ENCODE peak calls at places on chromosomes 2 and 18, in four cellular contexts. One of them, this sample, is unnamed.

GRCh38 chr2:218607436-218608115 is at the start of gene PLCD4:
- DNase-seq in K562: no peak
- DNase-seq in WTC11: no peak
- DNase-seq in GM12878: no peak
- DNase-seq in this sample: peak

GRCh38 chr18:3114026-3114425 is 101.1 kb upstream of the LPIN2 start:
- DNase-seq in K562: no peak
- DNase-seq in WTC11: no peak
- DNase-seq in GM12878: no peak
- DNase-seq in this sample: no peak

GRCh38 chr18:44229693-44230108 is 451.0 kb upstream of the SETBP1 start:
- DNase-seq in K562: no peak
- DNase-seq in WTC11: no peak
- DNase-seq in GM12878: no peak
- DNase-seq in this sample: peak

GRCh38 chr2:30675758-30676157 is 131.5 kb downstream of the CAPN13 start:
- DNase-seq in K562: no peak
- DNase-seq in WTC11: no peak
- DNase-seq in GM12878: no peak
- DNase-seq in this sample: no peak

GRCh38 chr2:100270381-100271146 is 51.7 kb downstream of the LONRF2 start:
- DNase-seq in K562: no peak
- DNase-seq in WTC11: no peak
- DNase-seq in GM12878: no peak
- DNase-seq in this sample: no peak

GRCh38 chr18:32301976-32302743 is 112.3 kb downstream of the MEP1B start:
- DNase-seq in K562: no peak
- DNase-seq in WTC11: no peak
- DNase-seq in GM12878: no peak
- DNase-seq in this sample: peak

GRCh38 chr2:68603059-68603458 is 40.3 kb upstream of the PROKR1 start:
- DNase-seq in K562: no peak
- DNase-seq in WTC11: no peak
- DNase-seq in GM12878: no peak
- DNase-seq in this sample: no peak

GRCh38 chr18:48085781-48086487 is 155.5 kb upstream of the SMAD2 start:
- DNase-seq in K562: no peak
- DNase-seq in WTC11: no peak
- DNase-seq in GM12878: no peak
- DNase-seq in this sample: no peak

GRCh38 chr2:15352363-15352762 is 208.8 kb downstream of the NBAS start:
- DNase-seq in K562: no peak
- DNase-seq in WTC11: no peak
- DNase-seq in GM12878: no peak
- DNase-seq in this sample: no peak

GRCh38 chr18:33440011-33440383 is 524 bp downstream of the CCDC178 start:
- DNase-seq in K562: peak
- DNase-seq in WTC11: peak
- DNase-seq in GM12878: no peak
- DNase-seq in this sample: peak

GRCh38 chr2:161204846-161205245 is 44.6 kb downstream of the TANK start:
- DNase-seq in K562: no peak
- DNase-seq in WTC11: no peak
- DNase-seq in GM12878: no peak
- DNase-seq in this sample: no peak

GRCh38 chr18:9671214-9671613 is 36.9 kb upstream of the RAB31 start:
- DNase-seq in K562: no peak
- DNase-seq in WTC11: no peak
- DNase-seq in GM12878: no peak
- DNase-seq in this sample: no peak

GRCh38 chr18:80000877-80001276 is 12.5 kb upstream of the TXNL4A start:
- DNase-seq in K562: no peak
- DNase-seq in WTC11: no peak
- DNase-seq in GM12878: no peak
- DNase-seq in this sample: no peak

GRCh38 chr18:21359746-21360145 is 117.7 kb downstream of the GREB1L start:
- DNase-seq in K562: no peak
- DNase-seq in WTC11: no peak
- DNase-seq in GM12878: no peak
- DNase-seq in this sample: no peak

GRCh38 chr18:33583901-33584300 is 5.9 kb downstream of the ASXL3 start:
- DNase-seq in K562: no peak
- DNase-seq in WTC11: no peak
- DNase-seq in GM12878: no peak
- DNase-seq in this sample: no peak

GRCh38 chr2:159595410-159596046 is 20.8 kb downstream of the BAZ2B start:
- DNase-seq in K562: no peak
- DNase-seq in WTC11: no peak
- DNase-seq in GM12878: no peak
- DNase-seq in this sample: no peak

GRCh38 chr2:67485431-67485830 is 88.3 kb downstream of the ETAA1 start:
- DNase-seq in K562: no peak
- DNase-seq in WTC11: no peak
- DNase-seq in GM12878: no peak
- DNase-seq in this sample: no peak

GRCh38 chr2:68031546-68032160 is 31.2 kb downstream of the C1D start:
- DNase-seq in K562: peak
- DNase-seq in WTC11: no peak
- DNase-seq in GM12878: peak
- DNase-seq in this sample: peak

GRCh38 chr2:101608411-101609317 is 88.8 kb upstream of the MAP4K4 start:
- DNase-seq in K562: no peak
- DNase-seq in WTC11: no peak
- DNase-seq in GM12878: no peak
- DNase-seq in this sample: no peak

GRCh38 chr18:14781671-14782070 is 33.7 kb downstream of the ANKRD30B start:
- DNase-seq in K562: no peak
- DNase-seq in WTC11: no peak
- DNase-seq in GM12878: no peak
- DNase-seq in this sample: no peak
- TF ChIP-seq USF1 in K562: no peak
- TF ChIP-seq USF1 in WTC11: no peak
- TF ChIP-seq USF1 in GM12878: no peak
- TF ChIP-seq USF1 in this sample: no peak

DNA sequence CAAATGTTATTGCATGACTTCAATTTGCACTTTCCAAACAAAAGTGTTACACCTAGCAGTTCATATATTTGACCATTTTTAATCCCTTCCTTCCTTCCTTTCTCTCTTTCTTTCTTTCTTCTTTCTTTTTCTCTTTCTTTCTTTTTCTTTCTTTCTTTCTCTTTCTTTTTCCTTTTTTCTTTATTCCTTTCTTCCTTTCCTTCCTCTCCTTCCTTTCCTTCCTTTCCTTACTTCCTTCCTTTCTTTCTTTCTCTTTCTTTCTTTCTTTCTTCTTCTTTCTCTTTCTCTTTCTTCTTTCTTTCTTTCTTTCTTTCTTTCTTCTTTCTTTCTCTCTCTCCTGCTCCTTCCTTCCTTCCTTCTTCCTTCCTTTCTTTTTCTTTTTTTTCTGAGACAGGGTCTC is 146.7 kb upstream of the ALKAL2 start:
- DNase-seq in K562: no peak
- DNase-seq in WTC11: no peak
- DNase-seq in GM12878: no peak
- DNase-seq in this sample: no peak
- TF ChIP-seq USF1 in K562: no peak
- TF ChIP-seq USF1 in WTC11: no peak
- TF ChIP-seq USF1 in GM12878: no peak
- TF ChIP-seq USF1 in this sample: no peak

DNA sequence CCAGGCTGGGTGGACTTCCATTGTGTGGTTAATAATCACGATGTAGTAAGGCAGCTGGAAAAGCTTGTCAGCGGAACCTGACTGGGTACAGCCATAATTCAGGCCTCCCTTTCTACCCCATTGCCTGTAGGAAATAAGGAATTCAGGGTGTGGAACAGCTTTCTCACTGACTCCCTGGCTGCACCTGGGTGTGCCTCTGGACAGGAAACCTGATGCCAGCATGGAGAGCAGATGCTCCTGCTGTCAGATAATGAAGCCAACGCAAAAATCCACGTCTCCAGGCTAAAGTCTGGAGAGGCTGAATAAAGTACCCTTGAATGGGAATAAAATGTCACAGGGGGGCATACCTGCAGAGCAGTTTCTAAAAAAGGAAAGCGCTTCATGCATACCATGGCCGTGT is 44.3 kb downstream of the LYPD6B start:
- DNase-seq in K562: no peak
- DNase-seq in WTC11: no peak
- DNase-seq in GM12878: no peak
- DNase-seq in this sample: peak
- TF ChIP-seq USF1 in K562: no peak
- TF ChIP-seq USF1 in WTC11: no peak
- TF ChIP-seq USF1 in GM12878: no peak
- TF ChIP-seq USF1 in this sample: no peak

GRCh38 chr2:233130024-233130423 is 69.9 kb downstream of the INPP5D start:
- DNase-seq in K562: no peak
- DNase-seq in WTC11: no peak
- DNase-seq in GM12878: no peak
- DNase-seq in this sample: no peak

GRCh38 chr2:233131991-233132390 is 71.8 kb downstream of the INPP5D start:
- DNase-seq in K562: no peak
- DNase-seq in WTC11: no peak
- DNase-seq in GM12878: no peak
- DNase-seq in this sample: no peak

GRCh38 chr2:233130481-233130970 is 70.4 kb downstream of the INPP5D start:
- DNase-seq in K562: no peak
- DNase-seq in WTC11: no peak
- DNase-seq in GM12878: no peak
- DNase-seq in this sample: no peak

GRCh38 chr2:233133239-233133638 is 73.1 kb downstream of the INPP5D start:
- DNase-seq in K562: no peak
- DNase-seq in WTC11: no peak
- DNase-seq in GM12878: no peak
- DNase-seq in this sample: no peak

DNA sequence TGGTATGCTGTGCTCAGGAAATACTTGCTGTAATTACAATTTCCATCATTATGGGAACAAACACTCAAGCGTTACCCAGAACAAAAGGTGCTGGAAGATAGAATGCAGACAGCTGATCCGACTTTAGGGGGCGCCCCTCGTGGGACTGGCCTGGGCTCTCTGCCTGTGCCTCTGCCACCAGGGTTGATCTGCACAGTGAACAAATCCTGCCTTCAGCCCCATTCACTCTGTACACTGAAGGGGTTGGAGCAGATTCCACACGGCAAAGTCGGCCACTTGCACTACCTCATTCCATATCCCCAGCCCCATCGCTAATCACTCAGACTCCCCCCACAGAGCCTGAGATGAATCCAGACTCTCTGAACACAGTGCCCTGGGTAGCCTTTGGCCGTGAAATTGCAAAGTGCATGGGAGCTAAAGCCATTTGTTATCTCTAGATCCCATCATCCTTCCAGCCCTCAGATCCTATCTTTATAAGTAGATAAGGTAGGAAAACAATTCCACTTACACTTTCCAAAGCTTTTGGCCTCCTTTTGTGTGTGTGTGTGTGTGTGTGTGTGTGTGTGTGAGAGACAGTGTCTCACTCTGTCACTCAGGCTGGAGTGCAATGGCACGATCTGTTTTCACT is 69.3 kb downstream of the INPP5D start:
- DNase-seq in K562: no peak
- DNase-seq in WTC11: peak
- DNase-seq in GM12878: no peak
- DNase-seq in this sample: peak
- TF ChIP-seq USF1 in K562: no peak
- TF ChIP-seq USF1 in WTC11: no peak
- TF ChIP-seq USF1 in GM12878: no peak
- TF ChIP-seq USF1 in this sample: no peak

DNA sequence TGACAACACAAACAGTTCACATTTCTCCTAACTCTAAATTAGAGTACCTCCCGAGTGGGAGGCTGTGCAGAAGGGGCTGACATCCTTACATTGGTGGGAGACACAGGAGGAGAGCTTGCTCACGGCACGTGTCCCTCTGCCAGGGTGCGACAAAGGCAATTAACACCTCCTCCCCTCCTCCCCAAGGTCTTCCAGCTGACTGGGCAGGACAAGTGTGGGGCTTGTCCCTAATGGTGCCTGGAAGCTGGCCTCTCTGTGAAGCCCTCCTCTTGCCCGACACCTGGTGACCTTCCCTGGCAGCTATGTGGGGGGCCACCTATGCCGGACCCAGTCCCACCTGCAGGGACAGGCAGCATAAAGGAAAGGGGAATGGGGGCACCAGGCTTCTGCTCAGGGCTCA is 57.0 kb downstream of the FAM168B start:
- DNase-seq in K562: no peak
- DNase-seq in WTC11: no peak
- DNase-seq in GM12878: no peak
- DNase-seq in this sample: no peak
- TF ChIP-seq USF1 in K562: no peak
- TF ChIP-seq USF1 in WTC11: no peak
- TF ChIP-seq USF1 in GM12878: no peak
- TF ChIP-seq USF1 in this sample: no peak

This sample was measured in SK-N-SH.